ENCODE peak calls at places on chromosomes 7 and 10, in six cellular contexts. Y is HCT116, H is fibroblast of lung, V is neural progenitor cell, E is IMR-90, T is GM12878. K is an unnamed sample.

GRCh38 chr7:106979551-106980357 is 64.8 kb upstream of the PRKAR2B start:
- DNase-seq in Y (no peak), H (no peak), V (peak; percentile 47), E (no peak), T (no peak), K (no peak)

GRCh38 chr7:115081772-115082171 is 159.9 kb downstream of the MDFIC start:
- DNase-seq in Y (no peak), H (no peak), V (no peak), E (no peak), T (no peak), K (no peak)

GRCh38 chr10:42149722-42150427 is 488.5 kb downstream of the ZNF33B start:
- DNase-seq in Y (no peak), H (no peak), V (no peak), E (no peak), T (no peak), K (no peak)

GRCh38 chr7:101941481-101942383 is 124.3 kb downstream of the CUX1 start:
- DNase-seq in Y (peak; percentile 74), H (peak; percentile 80), V (no peak), E (peak; percentile 72), T (no peak), K (peak; percentile 75)

GRCh38 chr10:4371691-4372295 is 454.2 kb upstream of the AKR1E2 start:
- DNase-seq in Y (no peak), H (no peak), V (no peak), E (no peak), T (no peak), K (no peak)

GRCh38 chr10:18607503-18607902 is 43.9 kb downstream of the NSUN6 start:
- DNase-seq in Y (peak; percentile 72), H (peak; percentile 95), V (no peak), E (peak; percentile 89), T (no peak), K (peak; percentile 89)

GRCh38 chr7:7565018-7565680 is 1.5 kb upstream of the MIOS start:
- DNase-seq in Y (no peak), H (no peak), V (no peak), E (no peak), T (no peak), K (no peak)

GRCh38 chr7:135537453-135537852 is 20.3 kb upstream of the NUP205 start:
- DNase-seq in Y (no peak), H (no peak), V (no peak), E (no peak), T (no peak), K (no peak)

GRCh38 chr7:155198901-155199845 is 98.5 kb upstream of the INSIG1 start:
- DNase-seq in Y (no peak), H (peak; percentile 19), V (no peak), E (peak; percentile 88), T (no peak), K (no peak)

GRCh38 chr7:98418636-98419315 is 17.9 kb upstream of the BAIAP2L1 start:
- DNase-seq in Y (peak; percentile 99), H (peak; percentile 91), V (no peak), E (peak; percentile 98), T (no peak), K (peak; percentile 88)

GRCh38 chr10:80442879-80443278 is 11.2 kb upstream of the TSPAN14 start:
- DNase-seq in Y (no peak), H (no peak), V (no peak), E (no peak), T (no peak), K (no peak)

GRCh38 chr7:628826-629225 is 97.7 kb upstream of the DNAAF5 start:
- DNase-seq in Y (no peak), H (no peak), V (no peak), E (no peak), T (no peak), K (no peak)

GRCh38 chr10:113517165-113517892 is 35.5 kb upstream of the HABP2 start:
- DNase-seq in Y (no peak), H (no peak), V (no peak), E (no peak), T (no peak), K (no peak)

GRCh38 chr7:132130497-132130896 is 445.8 kb downstream of the PLXNA4 start:
- DNase-seq in Y (no peak), H (no peak), V (no peak), E (no peak), T (no peak), K (no peak)

DNA sequence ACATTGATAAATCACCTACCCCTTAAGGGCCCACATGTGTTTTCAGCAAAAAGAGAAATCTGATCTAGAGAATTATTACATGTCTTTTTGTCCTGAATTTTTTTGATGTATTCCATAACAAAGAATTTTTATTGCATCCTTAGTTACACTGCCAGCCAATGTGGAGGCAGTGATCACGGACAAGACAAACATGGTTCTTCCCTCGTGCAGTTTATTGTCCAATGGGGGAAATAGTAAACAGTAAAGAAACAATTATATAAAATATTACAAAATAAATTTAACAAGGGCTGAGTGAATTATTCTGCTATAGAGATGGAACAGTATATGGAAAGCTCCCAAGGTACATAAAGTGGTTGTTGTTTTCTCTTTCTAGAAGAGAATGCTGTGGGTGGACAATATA is 2.0 kb downstream of the STEAP2 start:
- DNase-seq in Y (no peak), H (no peak), V (no peak), E (no peak), T (no peak), K (no peak)
- H3K9ac ChIP-seq in Y (no peak overlapping the region), H (no peak overlapping the region), V (no peak overlapping the region), E (no peak overlapping the region), T (no peak overlapping the region), K (peak overlapping the region; percentile 65)

GRCh38 chr10:132699411-132700167 is 86.4 kb downstream of the NKX6-2 start:
- DNase-seq in Y (no peak), H (no peak), V (no peak), E (no peak), T (no peak), K (no peak)
- H3K9ac ChIP-seq in Y (no peak overlapping the region), H (peak overlapping the region; percentile 65), V (no peak overlapping the region), E (peak overlapping the region; percentile 73), T (no peak overlapping the region), K (peak overlapping the region; percentile 67)

DNA sequence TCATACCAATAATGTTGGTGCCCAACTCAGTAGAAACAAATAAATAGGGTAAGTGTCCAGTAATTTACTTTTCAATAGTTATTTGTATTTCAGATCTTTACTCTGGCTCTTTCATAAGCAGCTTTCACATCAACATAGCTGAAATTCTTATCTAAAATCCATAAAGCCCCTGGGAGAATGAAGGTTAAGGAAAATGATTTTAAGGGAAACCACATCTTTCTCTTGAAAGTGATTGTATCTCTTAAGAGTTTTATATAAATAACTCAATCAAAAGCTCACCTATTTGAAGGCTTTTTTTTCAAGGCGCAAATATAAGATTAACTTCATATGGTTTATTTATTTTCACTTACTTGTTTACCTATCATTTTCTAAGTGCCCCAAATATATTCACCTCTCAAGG is 324.4 kb downstream of the HGF start:
- DNase-seq in Y (no peak), H (no peak), V (no peak), E (no peak), T (no peak), K (peak; percentile 24)
- H3K9ac ChIP-seq in Y (no peak overlapping the region), H (no peak overlapping the region), V (no peak overlapping the region), E (no peak overlapping the region), T (no peak overlapping the region), K (no peak overlapping the region)

GRCh38 chr7:22725585-22725984 is 1.4 kb upstream of the IL6 start:
- DNase-seq in Y (peak; percentile 27), H (peak; percentile 60), V (peak; percentile 23), E (peak; percentile 48), T (no peak), K (no peak)

GRCh38 chr7:22726849-22727792 is at the start of gene IL6:
- DNase-seq in Y (no peak), H (peak; percentile 98), V (peak; percentile 48), E (peak; percentile 97), T (no peak), K (peak; percentile 96)

GRCh38 chr7:22728416-22729029 is 1.5 kb downstream of the IL6 start:
- DNase-seq in Y (peak; percentile 55), H (peak; percentile 77), V (peak; percentile 51), E (peak; percentile 71), T (no peak), K (peak; percentile 85)

GRCh38 chr7:22724861-22725260 is 2.1 kb upstream of the IL6 start:
- DNase-seq in Y (no peak), H (no peak), V (no peak), E (no peak), T (no peak), K (no peak)

GRCh38 chr7:22726345-22726848 is 603 bp upstream of the IL6 start:
- DNase-seq in Y (peak; percentile 37), H (peak; percentile 89), V (peak; percentile 71), E (peak; percentile 90), T (no peak), K (peak; percentile 87)
- H3K9ac ChIP-seq in Y (no peak overlapping the region), H (peak overlapping the region; percentile 60), V (no peak overlapping the region), E (peak overlapping the region; percentile 65), T (no peak overlapping the region), K (peak overlapping the region; percentile 95)

GRCh38 chr10:124579003-124579384 is 117.4 kb downstream of the LHPP start:
- DNase-seq in Y (no peak), H (no peak), V (no peak), E (no peak), T (no peak), K (no peak)

GRCh38 chr10:124578231-124579002 is 116.8 kb downstream of the LHPP start:
- DNase-seq in Y (no peak), H (no peak), V (no peak), E (no peak), T (no peak), K (no peak)

GRCh38 chr10:124575107-124576035 is 113.7 kb downstream of the LHPP start:
- DNase-seq in Y (no peak), H (no peak), V (no peak), E (no peak), T (no peak), K (no peak)

GRCh38 chr10:124576526-124577420 is 115.2 kb downstream of the LHPP start:
- DNase-seq in Y (no peak), H (no peak), V (no peak), E (no peak), T (no peak), K (no peak)

DNA sequence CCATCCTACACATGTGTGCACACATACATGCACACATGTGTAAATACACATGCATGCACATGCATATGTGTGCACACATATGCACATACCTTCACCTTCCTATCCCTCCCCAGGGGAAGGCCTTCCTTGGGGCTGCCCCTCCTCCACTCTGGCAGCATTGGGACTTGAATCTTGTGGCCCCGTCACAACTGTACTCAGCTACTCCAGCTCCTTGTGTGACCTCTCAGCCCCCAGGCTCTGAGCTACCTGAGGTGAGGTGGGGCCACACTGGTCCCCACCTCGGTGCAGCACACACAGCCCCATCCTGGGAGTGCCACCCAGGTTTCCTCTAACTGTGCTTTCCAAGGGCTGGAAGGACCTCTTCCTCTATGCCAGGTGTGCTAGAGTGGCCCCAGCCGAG is 116.0 kb downstream of the LHPP start:
- DNase-seq in Y (no peak), H (no peak), V (no peak), E (no peak), T (no peak), K (no peak)
- H3K9ac ChIP-seq in Y (no peak overlapping the region), H (no peak overlapping the region), V (no peak overlapping the region), E (no peak overlapping the region), T (no peak overlapping the region), K (no peak overlapping the region)

GRCh38 chr7:86644282-86645173 is 819 bp downstream of the GRM3 start:
- DNase-seq in Y (no peak), H (no peak), V (peak; percentile 69), E (no peak), T (no peak), K (no peak)
- H3K9ac ChIP-seq in Y (no peak overlapping the region), H (no peak overlapping the region), V (no peak overlapping the region), E (no peak overlapping the region), T (no peak overlapping the region), K (no peak overlapping the region)